ENCODE peak calls at places on chromosome 2, in eight cellular contexts. P, H, X, F, G, U, R and O are unnamed samples.

GRCh38 chr2:220451438-220451837 is 824.0 kb downstream of the SLC4A3 start:
- DNase-seq in P (no peak), H (no peak), X (no peak), F (no peak), G (no peak), U (no peak), R (no peak), O (no peak)

GRCh38 chr2:211328126-211328525 is 771.7 kb downstream of the CPS1 start:
- DNase-seq in P (no peak), H (no peak), X (no peak), F (no peak), G (no peak), U (no peak), R (no peak), O (no peak)

GRCh38 chr2:5391361-5391760 is 300.8 kb upstream of the SOX11 start:
- DNase-seq in P (no peak), H (no peak), X (no peak), F (no peak), G (no peak), U (no peak), R (no peak), O (no peak)

GRCh38 chr2:144154205-144154604 is 365.7 kb downstream of the ZEB2 start:
- DNase-seq in P (no peak), H (no peak), X (no peak), F (no peak), G (no peak), U (no peak), R (no peak), O (no peak)

GRCh38 chr2:151907933-151908882 is 80.0 kb upstream of the ARL5A start:
- DNase-seq in P (no peak), H (no peak), X (no peak), F (no peak), G (no peak), U (no peak), R (no peak), O (peak)

GRCh38 chr2:136137982-136138381 is 20.0 kb upstream of the CXCR4 start:
- DNase-seq in P (no peak), H (no peak), X (no peak), F (no peak), G (no peak), U (no peak), R (no peak), O (no peak)

GRCh38 chr2:42091671-42092070 is 43.9 kb downstream of the PKDCC start:
- DNase-seq in P (no peak), H (no peak), X (no peak), F (no peak), G (no peak), U (no peak), R (no peak), O (no peak)

GRCh38 chr2:105683145-105683544 is 61.6 kb upstream of the NCK2 start:
- DNase-seq in P (no peak), H (no peak), X (no peak), F (no peak), G (no peak), U (no peak), R (no peak), O (no peak)